ENCODE peak calls at places on chromosomes 6 and 20, in six cellular contexts. O is AG09319, E is neural crest cell, U is RPMI7951, P is glomerular endothelial cell, D is HCT116. V is an unnamed sample.

GRCh38 chr6:14354919-14355572 is 237.5 kb downstream of the CD83 start:
- DNase-seq in O (peak; percentile 41), E (no peak), U (peak; percentile 92), P (no peak), D (no peak), V (peak; percentile 98)

GRCh38 chr20:33165416-33166055 is 2.4 kb upstream of the BPIFA2 start:
- DNase-seq in O (no peak), E (no peak), U (no peak), P (no peak), D (no peak), V (no peak)

GRCh38 chr20:38315290-38315966 is 11.5 kb downstream of the BPI start:
- DNase-seq in O (no peak), E (no peak), U (peak; percentile 82), P (no peak), D (no peak), V (peak; percentile 62)

GRCh38 chr6:45706319-45706718 is 309.3 kb downstream of the CLIC5 start:
- DNase-seq in O (no peak), E (no peak), U (no peak), P (no peak), D (no peak), V (no peak)

GRCh38 chr6:5422321-5422915 is 161.1 kb downstream of the FARS2 start:
- DNase-seq in O (peak; percentile 2), E (no peak), U (peak; percentile 32), P (peak; percentile 20), D (peak; percentile 7), V (peak; percentile 55)

GRCh38 chr6:34315780-34316179 is 67.0 kb upstream of the SMIM29 start:
- DNase-seq in O (no peak), E (no peak), U (no peak), P (no peak), D (no peak), V (no peak)

GRCh38 chr6:33935439-33936080 is 131.8 kb upstream of the MLN start:
- DNase-seq in O (no peak), E (no peak), U (no peak), P (no peak), D (no peak), V (no peak)

GRCh38 chr6:43359831-43360230 is 9.6 kb downstream of the ZNF318 start:
- DNase-seq in O (no peak), E (no peak), U (no peak), P (no peak), D (no peak), V (no peak)